ENCODE peak calls at places on chromosomes 7 and 10, in five cellular contexts. One of them, this sample, is unnamed.

GRCh38 chr10:132820056-132820455 is 34.1 kb upstream of the NKX6-2 start:
- DNase-seq in HepG2: no peak
- DNase-seq in K562: no peak
- DNase-seq in H1: no peak
- DNase-seq in SK-N-SH: no peak
- DNase-seq in this sample: no peak

GRCh38 chr10:21257919-21258318 is 267.6 kb downstream of the SKIDA1 start:
- DNase-seq in K562: no peak
- DNase-seq in SK-N-SH: no peak
- DNase-seq in HepG2: no peak
- DNase-seq in H1: no peak
- DNase-seq in this sample: no peak

GRCh38 chr10:30829921-30830671 is 200.5 kb upstream of the LYZL2 start:
- DNase-seq in K562: no peak
- DNase-seq in HepG2: no peak
- DNase-seq in SK-N-SH: no peak
- DNase-seq in H1: no peak
- DNase-seq in this sample: no peak

GRCh38 chr7:157238087-157238486 is 98.7 kb upstream of the DNAJB6 start:
- DNase-seq in SK-N-SH: peak
- DNase-seq in H1: no peak
- DNase-seq in HepG2: no peak
- DNase-seq in K562: peak
- DNase-seq in this sample: no peak

GRCh38 chr10:76337641-76338040 is 906.2 kb downstream of the LRMDA start:
- DNase-seq in SK-N-SH: no peak
- DNase-seq in K562: no peak
- DNase-seq in H1: no peak
- DNase-seq in HepG2: no peak
- DNase-seq in this sample: no peak

GRCh38 chr7:45469103-45469502 is 105.1 kb upstream of the ADCY1 start:
- DNase-seq in K562: no peak
- DNase-seq in HepG2: no peak
- DNase-seq in H1: no peak
- DNase-seq in SK-N-SH: no peak
- DNase-seq in this sample: no peak

GRCh38 chr7:2997014-2997413 is 46.7 kb downstream of the CARD11 start:
- DNase-seq in HepG2: no peak
- DNase-seq in K562: no peak
- DNase-seq in SK-N-SH: no peak
- DNase-seq in H1: no peak
- DNase-seq in this sample: no peak

GRCh38 chr10:44959243-44960097 is at the start of gene RASSF4:
- DNase-seq in SK-N-SH: peak
- DNase-seq in K562: peak
- DNase-seq in H1: no peak
- DNase-seq in HepG2: peak
- DNase-seq in this sample: peak

GRCh38 chr7:57203161-57203791 is 71.0 kb upstream of the ZNF479 start:
- DNase-seq in H1: no peak
- DNase-seq in SK-N-SH: peak
- DNase-seq in HepG2: no peak
- DNase-seq in K562: peak
- DNase-seq in this sample: no peak

GRCh38 chr10:101310528-101311439 is 43.2 kb upstream of the BTRC start:
- DNase-seq in K562: no peak
- DNase-seq in HepG2: no peak
- DNase-seq in SK-N-SH: peak
- DNase-seq in H1: no peak
- DNase-seq in this sample: no peak

GRCh38 chr10:45370202-45370955 is 3.6 kb upstream of the ALOX5 start:
- DNase-seq in HepG2: no peak
- DNase-seq in K562: no peak
- DNase-seq in SK-N-SH: no peak
- DNase-seq in H1: no peak
- DNase-seq in this sample: no peak

GRCh38 chr10:58740620-58741369 is 228.1 kb downstream of the BICC1 start:
- DNase-seq in K562: no peak
- DNase-seq in H1: no peak
- DNase-seq in HepG2: no peak
- DNase-seq in SK-N-SH: no peak
- DNase-seq in this sample: no peak

GRCh38 chr10:14129770-14130169 is 201.0 kb downstream of the FRMD4A start:
- DNase-seq in H1: no peak
- DNase-seq in SK-N-SH: no peak
- DNase-seq in HepG2: no peak
- DNase-seq in K562: no peak
- DNase-seq in this sample: no peak

GRCh38 chr10:110643670-110644597 is at the start of gene RBM20:
- DNase-seq in SK-N-SH: peak
- DNase-seq in K562: peak
- DNase-seq in HepG2: no peak
- DNase-seq in H1: no peak
- DNase-seq in this sample: peak

GRCh38 chr10:89355373-89355772 is 22.5 kb upstream of the IFIT1B start:
- DNase-seq in HepG2: no peak
- DNase-seq in K562: no peak
- DNase-seq in SK-N-SH: no peak
- DNase-seq in H1: no peak
- DNase-seq in this sample: no peak

GRCh38 chr7:4129481-4130122 is 552.5 kb upstream of the FOXK1 start:
- DNase-seq in HepG2: no peak
- DNase-seq in H1: no peak
- DNase-seq in K562: no peak
- DNase-seq in SK-N-SH: peak
- DNase-seq in this sample: no peak

GRCh38 chr7:74619235-74619860 is 38.2 kb upstream of the GTF2I start:
- DNase-seq in SK-N-SH: no peak
- DNase-seq in HepG2: no peak
- DNase-seq in H1: no peak
- DNase-seq in K562: no peak
- DNase-seq in this sample: no peak
- TF ChIP-seq TAF1 in SK-N-SH: no peak
- TF ChIP-seq TAF1 in HepG2: no peak
- TF ChIP-seq TAF1 in H1: no peak
- TF ChIP-seq TAF1 in K562: no peak
- TF ChIP-seq TAF1 in this sample: no peak

DNA sequence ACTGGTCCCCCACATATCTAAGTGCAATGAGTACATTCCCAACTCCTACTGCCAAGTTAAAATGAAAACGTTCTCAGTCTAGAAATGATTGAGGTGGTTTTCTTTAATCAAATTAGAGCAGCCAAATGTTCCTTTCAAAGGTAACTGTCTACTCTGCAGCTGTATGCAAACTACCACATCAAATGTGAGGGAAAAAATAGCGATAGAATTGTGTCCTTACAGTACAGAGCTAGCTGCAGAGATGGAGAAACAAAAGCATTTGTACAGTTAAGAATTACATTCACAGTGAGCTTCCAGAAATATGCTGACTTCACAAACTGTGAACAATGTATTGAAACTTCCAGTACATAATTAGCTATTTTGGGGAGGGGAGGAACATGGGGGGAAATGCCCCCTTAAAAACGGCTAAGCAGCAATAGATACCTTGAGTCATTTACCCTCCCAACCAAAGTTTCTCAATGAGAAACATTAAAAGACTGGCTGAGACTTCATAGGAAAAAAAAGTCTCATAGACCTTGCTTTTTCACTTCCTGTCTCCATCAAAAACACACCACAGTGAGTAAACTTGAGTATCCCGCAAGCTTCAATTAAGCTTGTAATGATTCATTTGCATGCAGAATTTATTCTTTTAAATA is 22.9 kb downstream of the CDK6 start:
- DNase-seq in H1: no peak
- DNase-seq in K562: no peak
- DNase-seq in HepG2: no peak
- DNase-seq in SK-N-SH: no peak
- DNase-seq in this sample: no peak
- TF ChIP-seq POLR2AphosphoS5 in H1: no peak
- TF ChIP-seq POLR2AphosphoS5 in K562: no peak
- TF ChIP-seq POLR2AphosphoS5 in HepG2: no peak
- TF ChIP-seq POLR2AphosphoS5 in SK-N-SH: no peak
- TF ChIP-seq POLR2AphosphoS5 in this sample: peak

DNA sequence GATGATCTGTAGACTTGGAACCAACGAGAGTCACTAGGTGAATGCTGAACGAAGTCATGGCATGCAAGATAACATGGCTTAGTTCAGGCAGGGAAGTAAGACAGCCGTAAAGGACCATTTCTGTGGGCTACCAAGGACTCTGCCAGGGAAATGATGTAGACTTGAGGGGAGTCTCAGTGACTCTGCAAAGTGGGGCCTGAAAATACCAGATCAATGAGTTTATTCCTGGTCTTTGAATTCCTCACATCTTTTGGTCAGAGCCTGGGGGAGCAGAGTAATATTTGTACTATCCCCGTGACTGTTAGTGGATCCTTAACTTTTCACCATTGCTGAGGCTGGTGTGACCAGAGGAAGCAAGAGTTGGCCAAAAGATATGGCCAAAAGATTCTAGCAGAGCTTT is 60.7 kb upstream of the INHBA start:
- DNase-seq in H1: no peak
- DNase-seq in K562: no peak
- DNase-seq in SK-N-SH: no peak
- DNase-seq in HepG2: no peak
- DNase-seq in this sample: no peak
- TF ChIP-seq TAF1 in H1: no peak
- TF ChIP-seq TAF1 in K562: no peak
- TF ChIP-seq TAF1 in SK-N-SH: no peak
- TF ChIP-seq TAF1 in HepG2: no peak
- TF ChIP-seq TAF1 in this sample: no peak

GRCh38 chr7:132049462-132050304 is 493.3 kb upstream of the PODXL start:
- DNase-seq in K562: peak
- DNase-seq in HepG2: peak
- DNase-seq in SK-N-SH: no peak
- DNase-seq in H1: no peak
- DNase-seq in this sample: no peak

GRCh38 chr7:132041108-132041507 is 484.7 kb upstream of the PODXL start:
- DNase-seq in SK-N-SH: no peak
- DNase-seq in H1: no peak
- DNase-seq in HepG2: no peak
- DNase-seq in K562: no peak
- DNase-seq in this sample: no peak

GRCh38 chr7:132045002-132045401 is 488.6 kb upstream of the PODXL start:
- DNase-seq in K562: no peak
- DNase-seq in SK-N-SH: no peak
- DNase-seq in H1: no peak
- DNase-seq in HepG2: no peak
- DNase-seq in this sample: no peak

GRCh38 chr7:132045481-132045980 is 489.1 kb upstream of the PODXL start:
- DNase-seq in SK-N-SH: no peak
- DNase-seq in K562: no peak
- DNase-seq in HepG2: no peak
- DNase-seq in H1: no peak
- DNase-seq in this sample: no peak

DNA sequence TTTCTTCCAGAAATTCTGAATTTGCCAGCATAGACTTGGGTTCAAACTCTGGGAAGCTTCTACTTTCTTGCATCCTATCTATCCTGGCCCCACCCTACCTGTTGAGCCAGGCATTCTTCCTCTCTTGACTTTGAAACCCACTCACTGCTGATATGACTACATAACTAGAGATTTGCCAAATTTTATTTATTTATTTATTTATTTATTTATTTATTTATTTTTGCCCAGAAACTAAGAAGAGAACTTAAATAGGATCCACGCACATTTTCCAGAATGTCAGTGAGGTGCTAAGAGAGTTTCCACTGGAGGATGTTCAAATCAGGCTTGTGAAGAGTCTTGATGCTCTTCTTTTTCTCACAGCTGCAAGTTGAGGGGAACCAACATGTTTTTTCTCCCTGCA is 487.8 kb upstream of the PODXL start:
- DNase-seq in H1: no peak
- DNase-seq in HepG2: no peak
- DNase-seq in K562: no peak
- DNase-seq in SK-N-SH: no peak
- DNase-seq in this sample: no peak
- TF ChIP-seq POLR2AphosphoS5 in H1: no peak
- TF ChIP-seq POLR2AphosphoS5 in HepG2: no peak
- TF ChIP-seq POLR2AphosphoS5 in K562: no peak
- TF ChIP-seq POLR2AphosphoS5 in SK-N-SH: no peak
- TF ChIP-seq POLR2AphosphoS5 in this sample: no peak

DNA sequence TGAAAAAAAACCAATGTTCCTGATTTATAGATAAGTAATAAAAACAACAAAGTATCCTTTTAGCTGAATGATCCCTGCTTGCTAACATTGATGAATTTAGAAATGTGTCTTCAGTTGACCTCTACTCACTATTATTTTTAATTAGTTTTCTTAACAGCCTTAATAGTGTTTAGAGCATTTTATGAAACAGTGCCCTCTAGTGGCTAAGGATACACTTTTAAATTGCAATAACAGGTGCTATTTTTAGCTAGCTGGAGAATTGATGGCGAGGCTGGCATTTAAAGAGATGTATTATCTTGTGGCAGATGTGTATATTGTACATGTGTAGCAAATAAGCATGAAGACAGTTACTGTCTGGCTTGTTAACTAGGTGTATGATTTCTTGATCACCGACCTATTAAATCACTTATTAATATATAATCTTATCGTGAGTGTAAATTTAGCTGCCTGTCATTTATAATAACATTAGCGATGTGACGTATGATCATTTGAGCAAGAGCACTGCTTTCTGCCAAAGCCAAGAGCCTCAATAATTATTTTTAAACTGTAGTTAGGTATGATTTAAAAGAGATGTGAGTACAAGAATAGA is 451.9 kb downstream of the DPP6 start:
- DNase-seq in H1: no peak
- DNase-seq in SK-N-SH: peak
- DNase-seq in HepG2: peak
- DNase-seq in K562: peak
- DNase-seq in this sample: no peak
- TF ChIP-seq TAF1 in H1: no peak
- TF ChIP-seq TAF1 in SK-N-SH: no peak
- TF ChIP-seq TAF1 in HepG2: no peak
- TF ChIP-seq TAF1 in K562: no peak
- TF ChIP-seq TAF1 in this sample: no peak